ENCODE peak calls at places on chromosomes 4 and X, in eight cellular contexts. One of them, this sample, is unnamed.

GRCh38 chrX:39848900-39849299 is 248.9 kb downstream of the BCOR start:
- DNase-seq in transverse colon: no peak
- DNase-seq in tibial nerve: no peak
- DNase-seq in suprapubic skin: no peak
- DNase-seq in HepG2: no peak
- DNase-seq in HCT116: no peak
- DNase-seq in IMR-90: peak
- DNase-seq in testis: no peak
- DNase-seq in this sample: no peak

GRCh38 chrX:150581093-150581775 is 12.8 kb downstream of the MTM1 start:
- DNase-seq in transverse colon: no peak
- DNase-seq in tibial nerve: no peak
- DNase-seq in suprapubic skin: no peak
- DNase-seq in HepG2: peak
- DNase-seq in HCT116: peak
- DNase-seq in IMR-90: peak
- DNase-seq in testis: no peak
- DNase-seq in this sample: no peak

GRCh38 chr4:83011779-83012630 is 1.4 kb upstream of the LIN54 start:
- DNase-seq in transverse colon: peak
- DNase-seq in tibial nerve: no peak
- DNase-seq in suprapubic skin: peak
- DNase-seq in HepG2: no peak
- DNase-seq in HCT116: no peak
- DNase-seq in IMR-90: peak
- DNase-seq in testis: peak
- DNase-seq in this sample: peak

GRCh38 chr4:52780627-52781354 is 29.6 kb upstream of the ERVMER34-1 start:
- DNase-seq in transverse colon: no peak
- DNase-seq in tibial nerve: no peak
- DNase-seq in suprapubic skin: no peak
- DNase-seq in HepG2: no peak
- DNase-seq in HCT116: peak
- DNase-seq in IMR-90: no peak
- DNase-seq in testis: no peak
- DNase-seq in this sample: no peak

GRCh38 chr4:163367651-163368050 is 24.0 kb downstream of the NPY5R start:
- DNase-seq in transverse colon: peak
- DNase-seq in tibial nerve: no peak
- DNase-seq in suprapubic skin: no peak
- DNase-seq in HepG2: no peak
- DNase-seq in HCT116: no peak
- DNase-seq in IMR-90: no peak
- DNase-seq in testis: no peak
- DNase-seq in this sample: no peak

GRCh38 chr4:110195561-110196205 is 2.7 kb downstream of the ELOVL6 start:
- DNase-seq in transverse colon: no peak
- DNase-seq in tibial nerve: no peak
- DNase-seq in suprapubic skin: no peak
- DNase-seq in HepG2: no peak
- DNase-seq in HCT116: no peak
- DNase-seq in IMR-90: peak
- DNase-seq in testis: no peak
- DNase-seq in this sample: peak

GRCh38 chr4:44150091-44150576 is 298.5 kb downstream of the KCTD8 start:
- DNase-seq in transverse colon: no peak
- DNase-seq in tibial nerve: no peak
- DNase-seq in suprapubic skin: no peak
- DNase-seq in HepG2: peak
- DNase-seq in HCT116: no peak
- DNase-seq in IMR-90: peak
- DNase-seq in testis: no peak
- DNase-seq in this sample: no peak

GRCh38 chr4:26459054-26459755 is 31.1 kb downstream of the CCKAR start:
- DNase-seq in transverse colon: no peak
- DNase-seq in tibial nerve: no peak
- DNase-seq in suprapubic skin: no peak
- DNase-seq in HepG2: peak
- DNase-seq in HCT116: peak
- DNase-seq in IMR-90: peak
- DNase-seq in testis: no peak
- DNase-seq in this sample: no peak

GRCh38 chrX:49199906-49200771 is at the start of gene SYP:
- DNase-seq in transverse colon: peak
- DNase-seq in tibial nerve: peak
- DNase-seq in suprapubic skin: peak
- DNase-seq in HepG2: peak
- DNase-seq in HCT116: peak
- DNase-seq in IMR-90: peak
- DNase-seq in testis: peak
- DNase-seq in this sample: peak

GRCh38 chrX:10166731-10167149 is 10.0 kb downstream of the CLCN4 start:
- DNase-seq in transverse colon: no peak
- DNase-seq in tibial nerve: no peak
- DNase-seq in suprapubic skin: no peak
- DNase-seq in HepG2: peak
- DNase-seq in HCT116: no peak
- DNase-seq in IMR-90: no peak
- DNase-seq in testis: no peak
- DNase-seq in this sample: no peak

GRCh38 chr4:100986360-100986868 is 360.9 kb downstream of the PPP3CA start:
- DNase-seq in transverse colon: no peak
- DNase-seq in tibial nerve: no peak
- DNase-seq in suprapubic skin: no peak
- DNase-seq in HepG2: peak
- DNase-seq in HCT116: no peak
- DNase-seq in IMR-90: no peak
- DNase-seq in testis: no peak
- DNase-seq in this sample: no peak

GRCh38 chrX:116232833-116233232 is 62.3 kb downstream of the AGTR2 start:
- DNase-seq in transverse colon: no peak
- DNase-seq in tibial nerve: no peak
- DNase-seq in suprapubic skin: no peak
- DNase-seq in HepG2: no peak
- DNase-seq in HCT116: no peak
- DNase-seq in IMR-90: peak
- DNase-seq in testis: no peak
- DNase-seq in this sample: no peak

GRCh38 chr4:143025111-143025704 is 159.5 kb upstream of the USP38 start:
- DNase-seq in transverse colon: no peak
- DNase-seq in tibial nerve: no peak
- DNase-seq in suprapubic skin: no peak
- DNase-seq in HepG2: peak
- DNase-seq in HCT116: peak
- DNase-seq in IMR-90: peak
- DNase-seq in testis: no peak
- DNase-seq in this sample: no peak

GRCh38 chr4:80215449-80216052 is 18.2 kb downstream of the PRDM8 start:
- DNase-seq in transverse colon: no peak
- DNase-seq in tibial nerve: no peak
- DNase-seq in suprapubic skin: no peak
- DNase-seq in HepG2: peak
- DNase-seq in HCT116: no peak
- DNase-seq in IMR-90: peak
- DNase-seq in testis: no peak
- DNase-seq in this sample: no peak

GRCh38 chr4:93409035-93409434 is 419.5 kb upstream of the ATOH1 start:
- DNase-seq in transverse colon: no peak
- DNase-seq in tibial nerve: no peak
- DNase-seq in suprapubic skin: no peak
- DNase-seq in HepG2: no peak
- DNase-seq in HCT116: no peak
- DNase-seq in IMR-90: no peak
- DNase-seq in testis: no peak
- DNase-seq in this sample: no peak

GRCh38 chr4:54493862-54494261 is 163.9 kb upstream of the KIT start:
- DNase-seq in transverse colon: no peak
- DNase-seq in tibial nerve: no peak
- DNase-seq in suprapubic skin: no peak
- DNase-seq in HepG2: no peak
- DNase-seq in HCT116: no peak
- DNase-seq in IMR-90: peak
- DNase-seq in testis: no peak
- DNase-seq in this sample: no peak

GRCh38 chrX:131792356-131792749 is 230.7 kb upstream of the STK26 start:
- DNase-seq in transverse colon: peak
- DNase-seq in tibial nerve: no peak
- DNase-seq in suprapubic skin: peak
- DNase-seq in HepG2: no peak
- DNase-seq in HCT116: no peak
- DNase-seq in IMR-90: peak
- DNase-seq in testis: peak
- DNase-seq in this sample: peak

GRCh38 chr4:74100531-74100930 is 1.5 kb upstream of the CXCL2 start:
- DNase-seq in transverse colon: no peak
- DNase-seq in tibial nerve: no peak
- DNase-seq in suprapubic skin: no peak
- DNase-seq in HepG2: no peak
- DNase-seq in HCT116: no peak
- DNase-seq in IMR-90: no peak
- DNase-seq in testis: no peak
- DNase-seq in this sample: no peak

GRCh38 chr4:74105656-74106275 is 6.8 kb upstream of the CXCL2 start:
- DNase-seq in transverse colon: no peak
- DNase-seq in tibial nerve: no peak
- DNase-seq in suprapubic skin: no peak
- DNase-seq in HepG2: no peak
- DNase-seq in HCT116: no peak
- DNase-seq in IMR-90: no peak
- DNase-seq in testis: no peak
- DNase-seq in this sample: no peak

GRCh38 chr4:74108457-74109115 is 9.6 kb upstream of the CXCL2 start:
- DNase-seq in transverse colon: no peak
- DNase-seq in tibial nerve: no peak
- DNase-seq in suprapubic skin: no peak
- DNase-seq in HepG2: no peak
- DNase-seq in HCT116: no peak
- DNase-seq in IMR-90: no peak
- DNase-seq in testis: no peak
- DNase-seq in this sample: no peak

GRCh38 chr4:74109116-74109791 is 10.3 kb upstream of the CXCL2 start:
- DNase-seq in transverse colon: peak
- DNase-seq in tibial nerve: no peak
- DNase-seq in suprapubic skin: peak
- DNase-seq in HepG2: no peak
- DNase-seq in HCT116: peak
- DNase-seq in IMR-90: peak
- DNase-seq in testis: no peak
- DNase-seq in this sample: peak

GRCh38 chr4:74104145-74104544 is 5.2 kb upstream of the CXCL2 start:
- DNase-seq in transverse colon: peak
- DNase-seq in tibial nerve: no peak
- DNase-seq in suprapubic skin: no peak
- DNase-seq in HepG2: no peak
- DNase-seq in HCT116: no peak
- DNase-seq in IMR-90: no peak
- DNase-seq in testis: no peak
- DNase-seq in this sample: no peak
- TF ChIP-seq POLR2A in transverse colon: no peak
- TF ChIP-seq POLR2A in tibial nerve: no peak
- TF ChIP-seq POLR2A in suprapubic skin: no peak
- TF ChIP-seq POLR2A in HepG2: no peak
- TF ChIP-seq POLR2A in HCT116: no peak
- TF ChIP-seq POLR2A in IMR-90: no peak
- TF ChIP-seq POLR2A in testis: no peak
- TF ChIP-seq POLR2A in this sample: no peak

GRCh38 chrX:53085661-53086229 is 3.6 kb downstream of the TSPYL2 start:
- DNase-seq in transverse colon: no peak
- DNase-seq in tibial nerve: no peak
- DNase-seq in suprapubic skin: no peak
- DNase-seq in HepG2: no peak
- DNase-seq in HCT116: no peak
- DNase-seq in IMR-90: no peak
- DNase-seq in testis: no peak
- DNase-seq in this sample: no peak

GRCh38 chrX:53084863-53085262 is 2.7 kb downstream of the TSPYL2 start:
- DNase-seq in transverse colon: no peak
- DNase-seq in tibial nerve: no peak
- DNase-seq in suprapubic skin: no peak
- DNase-seq in HepG2: no peak
- DNase-seq in HCT116: no peak
- DNase-seq in IMR-90: no peak
- DNase-seq in testis: no peak
- DNase-seq in this sample: no peak

GRCh38 chrX:53082773-53083616 is 828 bp downstream of the TSPYL2 start:
- DNase-seq in transverse colon: no peak
- DNase-seq in tibial nerve: no peak
- DNase-seq in suprapubic skin: peak
- DNase-seq in HepG2: no peak
- DNase-seq in HCT116: no peak
- DNase-seq in IMR-90: no peak
- DNase-seq in testis: no peak
- DNase-seq in this sample: no peak

GRCh38 chrX:53081925-53082772 is at the start of gene TSPYL2:
- DNase-seq in transverse colon: peak
- DNase-seq in tibial nerve: peak
- DNase-seq in suprapubic skin: peak
- DNase-seq in HepG2: peak
- DNase-seq in HCT116: peak
- DNase-seq in IMR-90: peak
- DNase-seq in testis: peak
- DNase-seq in this sample: peak

GRCh38 chrX:53084043-53084570 is 1.9 kb downstream of the TSPYL2 start:
- DNase-seq in transverse colon: no peak
- DNase-seq in tibial nerve: no peak
- DNase-seq in suprapubic skin: no peak
- DNase-seq in HepG2: no peak
- DNase-seq in HCT116: no peak
- DNase-seq in IMR-90: peak
- DNase-seq in testis: no peak
- DNase-seq in this sample: no peak
- TF ChIP-seq POLR2A in transverse colon: no peak
- TF ChIP-seq POLR2A in tibial nerve: no peak
- TF ChIP-seq POLR2A in suprapubic skin: no peak
- TF ChIP-seq POLR2A in HepG2: no peak
- TF ChIP-seq POLR2A in HCT116: no peak
- TF ChIP-seq POLR2A in IMR-90: peak
- TF ChIP-seq POLR2A in testis: no peak
- TF ChIP-seq POLR2A in this sample: no peak

GRCh38 chr4:69986663-69987062 is 9.1 kb upstream of the STATH start:
- DNase-seq in transverse colon: no peak
- DNase-seq in tibial nerve: no peak
- DNase-seq in suprapubic skin: no peak
- DNase-seq in HepG2: no peak
- DNase-seq in HCT116: no peak
- DNase-seq in IMR-90: no peak
- DNase-seq in testis: no peak
- DNase-seq in this sample: no peak

GRCh38 chr4:69984030-69984443 is 11.7 kb upstream of the STATH start:
- DNase-seq in transverse colon: no peak
- DNase-seq in tibial nerve: no peak
- DNase-seq in suprapubic skin: no peak
- DNase-seq in HepG2: peak
- DNase-seq in HCT116: no peak
- DNase-seq in IMR-90: no peak
- DNase-seq in testis: no peak
- DNase-seq in this sample: no peak
- TF ChIP-seq POLR2A in transverse colon: no peak
- TF ChIP-seq POLR2A in tibial nerve: no peak
- TF ChIP-seq POLR2A in suprapubic skin: no peak
- TF ChIP-seq POLR2A in HepG2: no peak
- TF ChIP-seq POLR2A in HCT116: no peak
- TF ChIP-seq POLR2A in IMR-90: no peak
- TF ChIP-seq POLR2A in testis: no peak
- TF ChIP-seq POLR2A in this sample: no peak

GRCh38 chr4:140150886-140151699 is 2.9 kb downstream of the MAML3 start:
- DNase-seq in transverse colon: peak
- DNase-seq in tibial nerve: peak
- DNase-seq in suprapubic skin: peak
- DNase-seq in HepG2: no peak
- DNase-seq in HCT116: peak
- DNase-seq in IMR-90: peak
- DNase-seq in testis: peak
- DNase-seq in this sample: peak
- TF ChIP-seq POLR2A in transverse colon: peak
- TF ChIP-seq POLR2A in tibial nerve: peak
- TF ChIP-seq POLR2A in suprapubic skin: no peak
- TF ChIP-seq POLR2A in HepG2: no peak
- TF ChIP-seq POLR2A in HCT116: no peak
- TF ChIP-seq POLR2A in IMR-90: peak
- TF ChIP-seq POLR2A in testis: no peak
- TF ChIP-seq POLR2A in this sample: no peak

This sample was measured in lower leg skin.